ENCODE peak calls at places on chromosomes 1 and 21, in four cellular contexts. Q is frontal cortex, H is hypothalamus, Z is T follicular helper cell. S is an unnamed sample.

GRCh38 chr21:45888361-45889009 is 93.1 kb upstream of the COL6A1 start:
- DNase-seq in Z (no peak), H (no peak), Q (no peak), S (no peak)

GRCh38 chr1:224343679-224344078 is 13.0 kb upstream of the CNIH4 start:
- DNase-seq in H (no peak), Z (no peak), Q (no peak), S (no peak)

GRCh38 chr1:236397173-236397759 is 3.2 kb downstream of the EDARADD start:
- DNase-seq in Q (no peak), H (no peak), Z (no peak), S (no peak)

GRCh38 chr21:35149698-35150097 is 100.6 kb upstream of the RUNX1 start:
- DNase-seq in Z (no peak), Q (no peak), H (no peak), S (no peak)

GRCh38 chr1:224432672-224433040 is 1.9 kb downstream of the WDR26 start:
- DNase-seq in Z (no peak), H (no peak), Q (no peak), S (no peak)

GRCh38 chr1:111988743-111989453 is 570 bp downstream of the KCND3 start:
- DNase-seq in Z (no peak), H (no peak), Q (no peak), S (no peak)

GRCh38 chr1:2019571-2020309 is 595 bp downstream of the GABRD start:
- DNase-seq in H (no peak), Z (no peak), Q (no peak), S (no peak)

GRCh38 chr1:53220962-53221286 is 490 bp upstream of the CZIB start:
- DNase-seq in H (no peak), Q (no peak), Z (no peak), S (no peak)

GRCh38 chr1:21911205-21912001 is 25.7 kb downstream of the HSPG2 start:
- DNase-seq in Q (no peak), H (no peak), Z (no peak), S (no peak)

GRCh38 chr1:182715531-182715930 is 31.1 kb upstream of the RGS8 start:
- DNase-seq in Z (no peak), H (no peak), Q (no peak), S (no peak)

GRCh38 chr1:94646151-94646643 is 104.6 kb upstream of the F3 start:
- DNase-seq in Q (no peak), Z (no peak), H (no peak), S (no peak)

GRCh38 chr1:11735531-11735853 is 444 bp upstream of the AGTRAP start:
- DNase-seq in Q (no peak), H (no peak), Z (no peak), S (no peak)

GRCh38 chr1:68347415-68347814 is 102.3 kb downstream of the RPE65 start:
- DNase-seq in Q (no peak), H (no peak), Z (no peak), S (no peak)

GRCh38 chr1:169466259-169467230 is 19.2 kb downstream of the SLC19A2 start:
- DNase-seq in Q (no peak), H (no peak), Z (no peak), S (no peak)